ENCODE peak calls at places on chromosomes 6 and 20, in seven cellular contexts. V, X, U, N, Z, H and Y are unnamed samples.

GRCh38 chr6:125314019-125314581 is 12.3 kb upstream of the HDDC2 start:
- DNase-seq in V (no peak), X (peak; percentile 71), U (peak; percentile 45), N (peak; percentile 61), Z (peak; percentile 56), H (peak; percentile 73), Y (peak; percentile 85)

GRCh38 chr6:3740551-3741476 is 10.7 kb downstream of the PXDC1 start:
- DNase-seq in V (no peak), X (no peak), U (no peak), N (no peak), Z (no peak), H (no peak), Y (no peak)

GRCh38 chr6:56580271-56580670 is 62.4 kb downstream of the DST start:
- DNase-seq in V (no peak), X (no peak), U (no peak), N (no peak), Z (no peak), H (no peak), Y (no peak)

GRCh38 chr20:41143354-41143753 is 6.0 kb downstream of the PLCG1 start:
- DNase-seq in V (no peak), X (no peak), U (no peak), N (no peak), Z (no peak), H (no peak), Y (no peak)

GRCh38 chr20:23159256-23159922 is 73.3 kb upstream of the CD93 start:
- DNase-seq in V (no peak), X (no peak), U (no peak), N (no peak), Z (no peak), H (no peak), Y (peak; percentile 42)

GRCh38 chr6:127923135-127923534 is 22.3 kb upstream of the THEMIS start:
- DNase-seq in V (peak; percentile 39), X (no peak), U (no peak), N (no peak), Z (no peak), H (no peak), Y (no peak)

GRCh38 chr6:1335367-1336037 is 23.6 kb downstream of the FOXQ1 start:
- DNase-seq in V (no peak), X (peak; percentile 97), U (no peak), N (no peak), Z (peak; percentile 40), H (peak; percentile 81), Y (peak; percentile 80)

GRCh38 chr6:105272783-105273182 is 93.0 kb upstream of the POPDC3 start:
- DNase-seq in V (no peak), X (no peak), U (peak; percentile 25), N (no peak), Z (no peak), H (peak; percentile 44), Y (peak; percentile 73)

GRCh38 chr6:169811521-169812256 is 60.3 kb downstream of the ERMARD start:
- DNase-seq in V (no peak), X (no peak), U (no peak), N (no peak), Z (no peak), H (no peak), Y (peak; percentile 39)